ENCODE peak calls at places on chromosomes 1 and 21, in ten cellular contexts. X is tibial nerve; E is prostate gland; W is SJCRH30; V is fibroblast of lung; S is ovary; Z is neuronal stem cell; G is psoas muscle; C is CD8-positive, alpha-beta T cell; N is neural progenitor cell. P is an unnamed sample.

GRCh38 chr1:36385410-36386261 is at the start of gene STK40:
- DNase-seq in X (peak; percentile 96), E (peak; percentile 99), W (peak; percentile 100), V (peak; percentile 99), S (peak; percentile 99), Z (peak; percentile 98), G (peak; percentile 98), C (peak; percentile 97), N (peak; percentile 100), P (peak; percentile 99)

GRCh38 chr1:94672001-94672400 is 130.4 kb upstream of the F3 start:
- DNase-seq in X (no peak), E (no peak), W (no peak), V (peak; percentile 79), S (no peak), Z (no peak), G (no peak), C (no peak), N (no peak), P (no peak)

GRCh38 chr21:42398130-42398394 is 2.2 kb upstream of the TMPRSS3 start:
- DNase-seq in X (no peak), E (no peak), W (no peak), V (no peak), S (no peak), Z (no peak), G (no peak), C (no peak), N (no peak), P (no peak)

GRCh38 chr1:33379631-33380354 is 51.1 kb downstream of the PHC2 start:
- DNase-seq in X (no peak), E (no peak), W (peak; percentile 34), V (no peak), S (no peak), Z (no peak), G (no peak), C (no peak), N (no peak), P (no peak)

GRCh38 chr1:93652335-93652949 is 29.2 kb downstream of the BCAR3 start:
- DNase-seq in X (no peak), E (no peak), W (no peak), V (no peak), S (no peak), Z (no peak), G (no peak), C (no peak), N (no peak), P (no peak)

GRCh38 chr1:40058453-40059291 is 18.1 kb downstream of the CAP1 start:
- DNase-seq in X (no peak), E (no peak), W (no peak), V (peak; percentile 48), S (no peak), Z (no peak), G (no peak), C (no peak), N (no peak), P (no peak)

GRCh38 chr1:235725493-235725892 is 75.9 kb upstream of the GNG4 start:
- DNase-seq in X (no peak), E (no peak), W (no peak), V (no peak), S (no peak), Z (no peak), G (no peak), C (no peak), N (peak; percentile 55), P (no peak)

GRCh38 chr21:16942703-16943102 is 570.1 kb upstream of the CXADR start:
- DNase-seq in X (no peak), E (no peak), W (peak; percentile 22), V (peak; percentile 29), S (no peak), Z (no peak), G (no peak), C (no peak), N (peak; percentile 63), P (no peak)

GRCh38 chr21:30634906-30635305 is at the start of gene KRTAP20-2:
- DNase-seq in X (no peak), E (no peak), W (no peak), V (no peak), S (no peak), Z (no peak), G (no peak), C (no peak), N (no peak), P (no peak)
- H3K9me3 ChIP-seq in X (no peaks in the 10 kb centered on the region), E (no peaks in the 10 kb centered on the region), W (no peaks in the 10 kb centered on the region), V (no peaks in the 10 kb centered on the region), S (no peaks in the 10 kb centered on the region), Z (no peaks in the 10 kb centered on the region), G (no peaks in the 10 kb centered on the region), C (no peaks in the 10 kb centered on the region), N (no peaks in the 10 kb centered on the region), P (no peaks in the 10 kb centered on the region)

GRCh38 chr1:44783697-44784093 is 4.3 kb downstream of the BEST4 start:
- DNase-seq in X (no peak), E (peak; percentile 63), W (no peak), V (no peak), S (no peak), Z (no peak), G (no peak), C (no peak), N (no peak), P (no peak)
- H3K27ac ChIP-seq in X (peak overlapping the region; percentile 46), E (peak overlapping the region; percentile 21), W (no peak overlapping the region), V (no peak overlapping the region), S (peak overlapping the region; percentile 36), Z (peak overlapping the region; percentile 35), G (no peak overlapping the region), C (peak overlapping the region; percentile 21), N (no peak overlapping the region), P (no peak overlapping the region)

GRCh38 chr1:103854279-103854678 is 104.6 kb downstream of the AMY1C start:
- DNase-seq in X (no peak), E (no peak), W (no peak), V (no peak), S (no peak), Z (no peak), G (no peak), C (no peak), N (no peak), P (no peak)

DNA sequence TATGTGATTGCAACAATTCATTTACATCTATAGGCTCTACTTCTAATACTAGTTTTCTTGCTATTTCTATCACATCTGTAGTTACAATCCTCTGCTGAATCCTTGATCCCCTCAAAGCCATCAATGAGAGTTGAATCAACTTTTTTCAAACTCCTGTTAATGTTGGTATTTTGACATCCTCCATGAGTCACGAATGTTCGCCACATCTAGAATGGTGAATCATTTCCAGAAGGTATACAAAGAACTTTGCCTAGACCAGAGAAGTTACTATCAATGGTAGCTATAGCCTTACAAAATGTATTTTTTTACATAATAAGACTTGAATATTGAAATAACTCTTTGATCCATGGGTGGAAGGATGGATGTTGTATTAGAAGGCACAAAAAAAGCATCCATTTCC is 110.0 kb downstream of the AMY1C start:
- DNase-seq in X (no peak), E (no peak), W (no peak), V (no peak), S (no peak), Z (no peak), G (no peak), C (no peak), N (no peak), P (no peak)
- H3K9me3 ChIP-seq in X (peaks cover 2% of the 10 kb centered on the region), E (no peaks in the 10 kb centered on the region), W (no peaks in the 10 kb centered on the region), V (no peaks in the 10 kb centered on the region), S (no peaks in the 10 kb centered on the region), Z (no peaks in the 10 kb centered on the region), G (peaks cover 10% of the 10 kb centered on the region), C (peaks cover 6% of the 10 kb centered on the region), N (peaks cover 2% of the 10 kb centered on the region), P (no peaks in the 10 kb centered on the region)

GRCh38 chr1:37465596-37466517 is 8.5 kb upstream of the ZC3H12A start:
- DNase-seq in X (no peak), E (no peak), W (no peak), V (peak; percentile 72), S (no peak), Z (no peak), G (no peak), C (no peak), N (no peak), P (no peak)
- H3K27ac ChIP-seq in X (no peak overlapping the region), E (peak overlapping the region; percentile 54), W (no peak overlapping the region), V (no peak overlapping the region), S (no peak overlapping the region), Z (no peak overlapping the region), G (peak overlapping the region; percentile 83), C (no peak overlapping the region), N (no peak overlapping the region), P (no peak overlapping the region)

GRCh38 chr1:79791488-79792211 is 785.1 kb upstream of the ADGRL4 start:
- DNase-seq in X (no peak), E (no peak), W (no peak), V (no peak), S (no peak), Z (no peak), G (no peak), C (no peak), N (no peak), P (no peak)
- H3K9me3 ChIP-seq in X (no peaks in the 10 kb centered on the region), E (no peaks in the 10 kb centered on the region), W (no peaks in the 10 kb centered on the region), V (no peaks in the 10 kb centered on the region), S (no peaks in the 10 kb centered on the region), Z (no peaks in the 10 kb centered on the region), G (peaks cover 8% of the 10 kb centered on the region), C (no peaks in the 10 kb centered on the region), N (no peaks in the 10 kb centered on the region), P (no peaks in the 10 kb centered on the region)

GRCh38 chr1:74474585-74474984 is 37.8 kb downstream of the LRRC53 start:
- DNase-seq in X (no peak), E (no peak), W (no peak), V (peak; percentile 15), S (no peak), Z (no peak), G (no peak), C (no peak), N (no peak), P (no peak)
- H3K27ac ChIP-seq in X (no peak overlapping the region), E (no peak overlapping the region), W (no peak overlapping the region), V (no peak overlapping the region), S (no peak overlapping the region), Z (no peak overlapping the region), G (no peak overlapping the region), C (no peak overlapping the region), N (no peak overlapping the region), P (no peak overlapping the region)